ENCODE peak calls at places on chromosomes 1 and 21, in seven cellular contexts. One of them, this sample, is unnamed. For H3K27me3 and H3K36me3, the result is how much of the 10 kb centered on the place peaks cover.

GRCh38 chr1:184945678-184946412 is 28.5 kb downstream of the NIBAN1 start:
- DNase-seq in MM.1S: peak
- DNase-seq in IMR-90: peak
- DNase-seq in uterus: no peak
- DNase-seq in bronchial epithelial cell: no peak
- DNase-seq in GM06990: peak
- DNase-seq in PC-3: no peak
- DNase-seq in this sample: no peak

GRCh38 chr1:168719306-168720111 is 9.5 kb downstream of the DPT start:
- DNase-seq in MM.1S: peak
- DNase-seq in IMR-90: no peak
- DNase-seq in uterus: no peak
- DNase-seq in bronchial epithelial cell: peak
- DNase-seq in GM06990: peak
- DNase-seq in PC-3: peak
- DNase-seq in this sample: no peak

GRCh38 chr1:38941527-38942019 is at the start of gene RHBDL2:
- DNase-seq in MM.1S: no peak
- DNase-seq in IMR-90: peak
- DNase-seq in uterus: peak
- DNase-seq in bronchial epithelial cell: peak
- DNase-seq in GM06990: no peak
- DNase-seq in PC-3: peak
- DNase-seq in this sample: no peak

GRCh38 chr1:14571810-14572767 is 26.4 kb upstream of the KAZN start:
- DNase-seq in MM.1S: no peak
- DNase-seq in IMR-90: no peak
- DNase-seq in uterus: no peak
- DNase-seq in bronchial epithelial cell: no peak
- DNase-seq in GM06990: peak
- DNase-seq in PC-3: peak
- DNase-seq in this sample: peak

GRCh38 chr1:204241914-204242313 is 28.1 kb upstream of the GOLT1A start:
- DNase-seq in MM.1S: no peak
- DNase-seq in IMR-90: no peak
- DNase-seq in uterus: no peak
- DNase-seq in bronchial epithelial cell: no peak
- DNase-seq in GM06990: no peak
- DNase-seq in PC-3: no peak
- DNase-seq in this sample: no peak

GRCh38 chr1:232923739-232924386 is 26.5 kb upstream of the NTPCR start:
- DNase-seq in MM.1S: peak
- DNase-seq in IMR-90: peak
- DNase-seq in uterus: no peak
- DNase-seq in bronchial epithelial cell: peak
- DNase-seq in GM06990: peak
- DNase-seq in PC-3: peak
- DNase-seq in this sample: no peak

GRCh38 chr1:24343412-24344089 is 24.4 kb downstream of the GRHL3 start:
- DNase-seq in MM.1S: no peak
- DNase-seq in IMR-90: no peak
- DNase-seq in uterus: no peak
- DNase-seq in bronchial epithelial cell: no peak
- DNase-seq in GM06990: no peak
- DNase-seq in PC-3: no peak
- DNase-seq in this sample: no peak

GRCh38 chr1:44860891-44861290 is 17.8 kb upstream of the PTCH2 start:
- DNase-seq in MM.1S: no peak
- DNase-seq in IMR-90: no peak
- DNase-seq in uterus: no peak
- DNase-seq in bronchial epithelial cell: no peak
- DNase-seq in GM06990: no peak
- DNase-seq in PC-3: no peak
- DNase-seq in this sample: no peak

GRCh38 chr1:110686188-110686587 is 11.4 kb upstream of the KCNA3 start:
- DNase-seq in MM.1S: no peak
- DNase-seq in IMR-90: no peak
- DNase-seq in uterus: no peak
- DNase-seq in bronchial epithelial cell: no peak
- DNase-seq in GM06990: peak
- DNase-seq in PC-3: no peak
- DNase-seq in this sample: no peak

GRCh38 chr1:53285969-53286760 is 41.7 kb downstream of the LRP8 start:
- DNase-seq in MM.1S: no peak
- DNase-seq in IMR-90: no peak
- DNase-seq in uterus: no peak
- DNase-seq in bronchial epithelial cell: no peak
- DNase-seq in GM06990: no peak
- DNase-seq in PC-3: no peak
- DNase-seq in this sample: no peak

GRCh38 chr21:28294046-28294445 is 698.6 kb downstream of the LTN1 start:
- DNase-seq in MM.1S: no peak
- DNase-seq in IMR-90: peak
- DNase-seq in uterus: no peak
- DNase-seq in bronchial epithelial cell: peak
- DNase-seq in GM06990: no peak
- DNase-seq in PC-3: peak
- DNase-seq in this sample: no peak

GRCh38 chr1:113678159-113678469 is 81.2 kb downstream of the PHTF1 start:
- DNase-seq in MM.1S: no peak
- DNase-seq in IMR-90: no peak
- DNase-seq in uterus: no peak
- DNase-seq in bronchial epithelial cell: no peak
- DNase-seq in GM06990: no peak
- DNase-seq in PC-3: no peak
- DNase-seq in this sample: no peak

GRCh38 chr1:71071720-71072119 is 9.1 kb downstream of the ZRANB2 start:
- DNase-seq in MM.1S: no peak
- DNase-seq in IMR-90: no peak
- DNase-seq in uterus: no peak
- DNase-seq in bronchial epithelial cell: no peak
- DNase-seq in GM06990: no peak
- DNase-seq in PC-3: no peak
- DNase-seq in this sample: no peak

GRCh38 chr1:74592580-74593355 is 80.4 kb upstream of the LRRC53 start:
- DNase-seq in MM.1S: peak
- DNase-seq in IMR-90: no peak
- DNase-seq in uterus: no peak
- DNase-seq in bronchial epithelial cell: no peak
- DNase-seq in GM06990: no peak
- DNase-seq in PC-3: no peak
- DNase-seq in this sample: no peak
- TF ChIP-seq CTCF in MM.1S: no peak
- TF ChIP-seq CTCF in IMR-90: no peak
- TF ChIP-seq CTCF in uterus: no peak
- TF ChIP-seq CTCF in bronchial epithelial cell: no peak
- TF ChIP-seq CTCF in GM06990: no peak
- TF ChIP-seq CTCF in PC-3: no peak
- TF ChIP-seq CTCF in this sample: no peak

DNA sequence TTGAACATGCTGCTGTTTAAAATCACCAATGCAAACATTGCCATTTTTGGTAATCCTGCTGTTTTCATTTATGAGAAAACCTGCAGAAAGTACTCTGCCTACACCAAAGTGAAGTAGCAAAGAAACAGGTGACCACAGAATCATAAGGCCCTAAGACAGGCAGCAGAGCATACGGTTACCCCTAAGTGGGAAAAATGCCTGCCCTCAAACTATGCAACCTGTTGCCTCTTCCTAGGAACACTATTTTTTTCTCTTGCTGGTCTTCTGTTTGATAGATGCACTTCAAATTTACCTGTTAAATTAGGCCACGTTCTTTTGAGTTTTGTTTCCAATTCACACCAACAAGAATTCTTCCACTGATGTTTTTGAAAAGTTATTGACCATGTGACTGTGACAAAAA is 89.5 kb upstream of the RAB4A start:
- DNase-seq in MM.1S: no peak
- DNase-seq in IMR-90: no peak
- DNase-seq in uterus: no peak
- DNase-seq in bronchial epithelial cell: no peak
- DNase-seq in GM06990: no peak
- DNase-seq in PC-3: no peak
- DNase-seq in this sample: no peak
- H3K27me3 ChIP-seq in MM.1S: under half
- H3K27me3 ChIP-seq in IMR-90: under half
- H3K27me3 ChIP-seq in uterus: under half
- H3K27me3 ChIP-seq in bronchial epithelial cell: under half
- H3K27me3 ChIP-seq in GM06990: under half
- H3K27me3 ChIP-seq in PC-3: under half
- H3K27me3 ChIP-seq in this sample: under half

GRCh38 chr21:36260802-36261201 is 59.2 kb upstream of the MORC3 start:
- DNase-seq in MM.1S: no peak
- DNase-seq in IMR-90: no peak
- DNase-seq in uterus: no peak
- DNase-seq in bronchial epithelial cell: no peak
- DNase-seq in GM06990: no peak
- DNase-seq in PC-3: no peak
- DNase-seq in this sample: no peak

GRCh38 chr21:36255650-36256047 is 64.3 kb upstream of the MORC3 start:
- DNase-seq in MM.1S: peak
- DNase-seq in IMR-90: no peak
- DNase-seq in uterus: no peak
- DNase-seq in bronchial epithelial cell: no peak
- DNase-seq in GM06990: peak
- DNase-seq in PC-3: no peak
- DNase-seq in this sample: no peak

GRCh38 chr21:36254106-36254941 is 65.7 kb upstream of the MORC3 start:
- DNase-seq in MM.1S: no peak
- DNase-seq in IMR-90: peak
- DNase-seq in uterus: no peak
- DNase-seq in bronchial epithelial cell: no peak
- DNase-seq in GM06990: peak
- DNase-seq in PC-3: no peak
- DNase-seq in this sample: no peak

GRCh38 chr21:36260030-36260787 is 59.8 kb upstream of the MORC3 start:
- DNase-seq in MM.1S: peak
- DNase-seq in IMR-90: peak
- DNase-seq in uterus: peak
- DNase-seq in bronchial epithelial cell: peak
- DNase-seq in GM06990: no peak
- DNase-seq in PC-3: peak
- DNase-seq in this sample: peak

DNA sequence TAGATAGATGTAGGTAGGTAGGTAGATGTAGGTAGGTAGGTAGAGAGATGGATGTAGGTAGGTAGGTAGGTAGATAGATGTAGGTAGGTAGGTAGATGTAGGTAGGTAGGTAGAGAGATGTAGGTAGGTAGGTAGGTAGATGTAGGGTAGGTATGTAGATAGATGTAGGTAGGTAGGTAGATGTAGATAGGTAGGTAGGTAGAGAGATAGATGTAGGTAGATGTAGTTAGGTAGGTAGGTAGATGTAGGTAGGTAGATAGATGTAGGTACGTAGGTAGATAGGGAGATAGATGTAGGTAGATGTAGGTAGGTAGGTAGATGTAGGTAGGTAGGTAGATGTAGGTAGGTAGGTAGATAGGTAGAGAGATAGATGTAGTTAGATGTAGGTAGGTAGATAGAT is 62.3 kb upstream of the MORC3 start:
- DNase-seq in MM.1S: no peak
- DNase-seq in IMR-90: no peak
- DNase-seq in uterus: no peak
- DNase-seq in bronchial epithelial cell: no peak
- DNase-seq in GM06990: no peak
- DNase-seq in PC-3: no peak
- DNase-seq in this sample: no peak
- H3K36me3 ChIP-seq in MM.1S: under half
- H3K36me3 ChIP-seq in IMR-90: under half
- H3K36me3 ChIP-seq in uterus: under half
- H3K36me3 ChIP-seq in bronchial epithelial cell: under half
- H3K36me3 ChIP-seq in GM06990: under half
- H3K36me3 ChIP-seq in PC-3: under half
- H3K36me3 ChIP-seq in this sample: under half

GRCh38 chr1:85661767-85662166 is 46.5 kb downstream of the ZNHIT6 start:
- DNase-seq in MM.1S: no peak
- DNase-seq in IMR-90: no peak
- DNase-seq in uterus: no peak
- DNase-seq in bronchial epithelial cell: no peak
- DNase-seq in GM06990: no peak
- DNase-seq in PC-3: no peak
- DNase-seq in this sample: no peak
- TF ChIP-seq CTCF in MM.1S: no peak
- TF ChIP-seq CTCF in IMR-90: no peak
- TF ChIP-seq CTCF in uterus: no peak
- TF ChIP-seq CTCF in bronchial epithelial cell: no peak
- TF ChIP-seq CTCF in GM06990: no peak
- TF ChIP-seq CTCF in PC-3: no peak
- TF ChIP-seq CTCF in this sample: no peak

GRCh38 chr1:17933991-17934390 is 173.6 kb upstream of the IGSF21 start:
- DNase-seq in MM.1S: no peak
- DNase-seq in IMR-90: no peak
- DNase-seq in uterus: no peak
- DNase-seq in bronchial epithelial cell: no peak
- DNase-seq in GM06990: no peak
- DNase-seq in PC-3: no peak
- DNase-seq in this sample: no peak
- H3K27me3 ChIP-seq in MM.1S: half or more
- H3K27me3 ChIP-seq in IMR-90: under half
- H3K27me3 ChIP-seq in uterus: under half
- H3K27me3 ChIP-seq in bronchial epithelial cell: under half
- H3K27me3 ChIP-seq in GM06990: under half
- H3K27me3 ChIP-seq in PC-3: under half
- H3K27me3 ChIP-seq in this sample: under half

GRCh38 chr1:117077267-117077666 is 17.1 kb downstream of the TTF2 start:
- DNase-seq in MM.1S: no peak
- DNase-seq in IMR-90: peak
- DNase-seq in uterus: no peak
- DNase-seq in bronchial epithelial cell: peak
- DNase-seq in GM06990: no peak
- DNase-seq in PC-3: peak
- DNase-seq in this sample: no peak

GRCh38 chr1:117076648-117077047 is 16.5 kb downstream of the TTF2 start:
- DNase-seq in MM.1S: no peak
- DNase-seq in IMR-90: no peak
- DNase-seq in uterus: no peak
- DNase-seq in bronchial epithelial cell: no peak
- DNase-seq in GM06990: no peak
- DNase-seq in PC-3: no peak
- DNase-seq in this sample: no peak
- H3K36me3 ChIP-seq in MM.1S: under half
- H3K36me3 ChIP-seq in IMR-90: under half
- H3K36me3 ChIP-seq in uterus: under half
- H3K36me3 ChIP-seq in bronchial epithelial cell: under half
- H3K36me3 ChIP-seq in GM06990: under half
- H3K36me3 ChIP-seq in PC-3: half or more
- H3K36me3 ChIP-seq in this sample: under half

DNA sequence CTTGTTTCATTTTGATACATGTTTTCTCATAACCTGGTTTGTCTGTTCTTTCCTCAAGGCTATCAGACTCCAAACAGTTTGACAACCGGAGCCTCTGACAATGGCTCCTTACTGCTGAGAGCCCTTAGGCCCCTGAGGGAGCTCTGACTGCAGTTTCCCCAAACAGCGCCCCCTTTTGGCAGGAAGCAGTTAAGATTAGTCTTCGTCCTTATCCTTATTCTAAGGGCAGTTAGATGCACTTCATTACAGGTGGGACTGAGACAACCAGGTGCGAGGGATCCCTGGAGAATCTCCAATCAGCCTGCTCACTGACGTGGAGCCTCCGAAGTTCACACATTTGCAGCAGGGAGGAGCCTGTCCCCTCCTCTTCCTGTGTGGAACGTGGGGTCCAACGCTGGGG is 393.1 kb downstream of the BRINP3 start:
- DNase-seq in MM.1S: no peak
- DNase-seq in IMR-90: no peak
- DNase-seq in uterus: no peak
- DNase-seq in bronchial epithelial cell: no peak
- DNase-seq in GM06990: no peak
- DNase-seq in PC-3: peak
- DNase-seq in this sample: peak
- TF ChIP-seq CTCF in MM.1S: peak
- TF ChIP-seq CTCF in IMR-90: peak
- TF ChIP-seq CTCF in uterus: no peak
- TF ChIP-seq CTCF in bronchial epithelial cell: no peak
- TF ChIP-seq CTCF in GM06990: peak
- TF ChIP-seq CTCF in PC-3: peak
- TF ChIP-seq CTCF in this sample: peak